ENCODE peak calls at places on chromosomes 2 and 18, in five cellular contexts. One of them, this sample, is unnamed. For H3K27me3, the result is how much of the 10 kb centered on the place peaks cover.

GRCh38 chr18:48186084-48186798 is 222.9 kb downstream of the ZBTB7C start:
- DNase-seq in pancreas: no peak
- DNase-seq in PC-3: no peak
- DNase-seq in uterus: peak
- DNase-seq in CD4-positive, alpha-beta memory T cell: no peak
- DNase-seq in this sample: no peak

GRCh38 chr2:183059561-183059960 is 19.0 kb upstream of the DUSP19 start:
- DNase-seq in pancreas: no peak
- DNase-seq in PC-3: peak
- DNase-seq in uterus: no peak
- DNase-seq in CD4-positive, alpha-beta memory T cell: no peak
- DNase-seq in this sample: no peak

GRCh38 chr2:122799391-122799790 is 1043.9 kb downstream of the TSN start:
- DNase-seq in pancreas: no peak
- DNase-seq in PC-3: no peak
- DNase-seq in uterus: no peak
- DNase-seq in CD4-positive, alpha-beta memory T cell: no peak
- DNase-seq in this sample: no peak

GRCh38 chr2:231680992-231681852 is 27.1 kb upstream of the PTMA start:
- DNase-seq in pancreas: peak
- DNase-seq in PC-3: peak
- DNase-seq in uterus: peak
- DNase-seq in CD4-positive, alpha-beta memory T cell: no peak
- DNase-seq in this sample: peak

GRCh38 chr2:85961053-85961452 is 72.3 kb upstream of the ST3GAL5 start:
- DNase-seq in pancreas: no peak
- DNase-seq in PC-3: no peak
- DNase-seq in uterus: no peak
- DNase-seq in CD4-positive, alpha-beta memory T cell: no peak
- DNase-seq in this sample: no peak

GRCh38 chr2:241154915-241155314 is 4.6 kb downstream of the PPP1R7 start:
- DNase-seq in pancreas: no peak
- DNase-seq in PC-3: no peak
- DNase-seq in uterus: no peak
- DNase-seq in CD4-positive, alpha-beta memory T cell: no peak
- DNase-seq in this sample: no peak

GRCh38 chr2:207054521-207054920 is 111.2 kb downstream of the KLF7 start:
- DNase-seq in pancreas: no peak
- DNase-seq in PC-3: peak
- DNase-seq in uterus: no peak
- DNase-seq in CD4-positive, alpha-beta memory T cell: no peak
- DNase-seq in this sample: peak

GRCh38 chr2:106117882-106118684 is 76.0 kb downstream of the UXS1 start:
- DNase-seq in pancreas: no peak
- DNase-seq in PC-3: peak
- DNase-seq in uterus: no peak
- DNase-seq in CD4-positive, alpha-beta memory T cell: no peak
- DNase-seq in this sample: peak

GRCh38 chr2:167192833-167193232 is 304.6 kb downstream of the XIRP2 start:
- DNase-seq in pancreas: no peak
- DNase-seq in PC-3: peak
- DNase-seq in uterus: no peak
- DNase-seq in CD4-positive, alpha-beta memory T cell: no peak
- DNase-seq in this sample: no peak

GRCh38 chr18:29164993-29165599 is 988.2 kb upstream of the CDH2 start:
- DNase-seq in pancreas: no peak
- DNase-seq in PC-3: peak
- DNase-seq in uterus: no peak
- DNase-seq in CD4-positive, alpha-beta memory T cell: no peak
- DNase-seq in this sample: peak

GRCh38 chr2:157233506-157233905 is 24.0 kb upstream of the GALNT5 start:
- DNase-seq in pancreas: no peak
- DNase-seq in PC-3: peak
- DNase-seq in uterus: no peak
- DNase-seq in CD4-positive, alpha-beta memory T cell: no peak
- DNase-seq in this sample: no peak

GRCh38 chr2:24792542-24792873 is 683 bp downstream of the PTRHD1 start:
- DNase-seq in pancreas: no peak
- DNase-seq in PC-3: no peak
- DNase-seq in uterus: no peak
- DNase-seq in CD4-positive, alpha-beta memory T cell: no peak
- DNase-seq in this sample: no peak

GRCh38 chr2:107570876-107571275 is 255.8 kb upstream of the RGPD4 start:
- DNase-seq in pancreas: no peak
- DNase-seq in PC-3: no peak
- DNase-seq in uterus: no peak
- DNase-seq in CD4-positive, alpha-beta memory T cell: no peak
- DNase-seq in this sample: no peak

GRCh38 chr2:204691911-204692510 is 146.7 kb downstream of the PARD3B start:
- DNase-seq in pancreas: no peak
- DNase-seq in PC-3: peak
- DNase-seq in uterus: peak
- DNase-seq in CD4-positive, alpha-beta memory T cell: no peak
- DNase-seq in this sample: peak

DNA sequence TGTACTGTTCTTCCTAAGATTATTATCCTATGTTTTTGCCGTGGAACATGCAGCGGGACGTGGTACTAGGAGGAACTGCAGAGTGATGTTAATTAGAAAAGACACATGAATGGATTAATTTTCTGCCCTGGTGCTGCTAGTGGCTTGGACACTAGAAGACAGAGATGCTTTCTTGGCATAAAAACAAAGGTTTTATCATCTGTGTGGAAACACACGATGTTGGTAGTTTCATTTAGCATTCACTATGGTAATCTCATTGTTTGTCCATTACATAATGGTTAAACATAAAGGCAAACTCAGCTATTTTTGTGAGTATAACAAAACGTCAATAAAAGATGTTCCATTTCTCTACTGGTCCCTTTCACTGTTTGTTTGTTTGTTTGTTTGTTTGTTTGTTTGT is 22.8 kb downstream of the COL6A3 start:
- DNase-seq in pancreas: no peak
- DNase-seq in PC-3: no peak
- DNase-seq in uterus: no peak
- DNase-seq in CD4-positive, alpha-beta memory T cell: no peak
- DNase-seq in this sample: no peak
- H3K27me3 ChIP-seq in pancreas: under half
- H3K27me3 ChIP-seq in PC-3: under half
- H3K27me3 ChIP-seq in uterus: under half
- H3K27me3 ChIP-seq in CD4-positive, alpha-beta memory T cell: under half
- H3K27me3 ChIP-seq in this sample: under half

DNA sequence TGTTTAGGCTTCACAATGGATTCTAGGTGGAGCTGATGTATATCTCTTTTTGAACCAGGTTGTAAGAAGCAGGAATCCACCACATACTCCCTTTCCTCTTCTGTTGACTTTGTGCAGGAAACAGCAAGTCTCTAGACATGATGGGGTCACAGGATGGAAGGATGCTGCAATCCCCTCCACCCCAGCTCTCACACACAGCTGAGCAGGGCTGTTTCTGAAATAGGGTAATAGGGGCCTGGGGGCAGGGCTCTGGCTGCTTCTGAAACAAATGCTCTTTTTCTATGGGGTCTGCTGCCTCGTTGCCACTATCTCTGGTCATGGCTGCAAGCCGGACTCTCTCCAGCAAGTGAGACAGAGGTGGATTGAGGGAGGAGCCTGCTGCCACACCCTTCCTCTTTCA is 148.9 kb downstream of the SOX11 start:
- DNase-seq in pancreas: no peak
- DNase-seq in PC-3: no peak
- DNase-seq in uterus: no peak
- DNase-seq in CD4-positive, alpha-beta memory T cell: no peak
- DNase-seq in this sample: no peak
- H3K27me3 ChIP-seq in pancreas: under half
- H3K27me3 ChIP-seq in PC-3: under half
- H3K27me3 ChIP-seq in uterus: under half
- H3K27me3 ChIP-seq in CD4-positive, alpha-beta memory T cell: under half
- H3K27me3 ChIP-seq in this sample: under half

GRCh38 chr18:59270689-59271257 is 2.5 kb downstream of the RAX start:
- DNase-seq in pancreas: no peak
- DNase-seq in PC-3: no peak
- DNase-seq in uterus: no peak
- DNase-seq in CD4-positive, alpha-beta memory T cell: no peak
- DNase-seq in this sample: no peak
- H3K27me3 ChIP-seq in pancreas: under half
- H3K27me3 ChIP-seq in PC-3: half or more
- H3K27me3 ChIP-seq in uterus: half or more
- H3K27me3 ChIP-seq in CD4-positive, alpha-beta memory T cell: half or more
- H3K27me3 ChIP-seq in this sample: under half

GRCh38 chr2:236892721-236893120 is 193.0 kb upstream of the COPS8 start:
- DNase-seq in pancreas: no peak
- DNase-seq in PC-3: no peak
- DNase-seq in uterus: no peak
- DNase-seq in CD4-positive, alpha-beta memory T cell: no peak
- DNase-seq in this sample: no peak

GRCh38 chr2:236894791-236895190 is 190.9 kb upstream of the COPS8 start:
- DNase-seq in pancreas: no peak
- DNase-seq in PC-3: no peak
- DNase-seq in uterus: no peak
- DNase-seq in CD4-positive, alpha-beta memory T cell: no peak
- DNase-seq in this sample: no peak

GRCh38 chr2:236895497-236895896 is 190.2 kb upstream of the COPS8 start:
- DNase-seq in pancreas: no peak
- DNase-seq in PC-3: no peak
- DNase-seq in uterus: no peak
- DNase-seq in CD4-positive, alpha-beta memory T cell: no peak
- DNase-seq in this sample: no peak

GRCh38 chr2:236899945-236900640 is 185.6 kb upstream of the COPS8 start:
- DNase-seq in pancreas: no peak
- DNase-seq in PC-3: no peak
- DNase-seq in uterus: no peak
- DNase-seq in CD4-positive, alpha-beta memory T cell: no peak
- DNase-seq in this sample: no peak

DNA sequence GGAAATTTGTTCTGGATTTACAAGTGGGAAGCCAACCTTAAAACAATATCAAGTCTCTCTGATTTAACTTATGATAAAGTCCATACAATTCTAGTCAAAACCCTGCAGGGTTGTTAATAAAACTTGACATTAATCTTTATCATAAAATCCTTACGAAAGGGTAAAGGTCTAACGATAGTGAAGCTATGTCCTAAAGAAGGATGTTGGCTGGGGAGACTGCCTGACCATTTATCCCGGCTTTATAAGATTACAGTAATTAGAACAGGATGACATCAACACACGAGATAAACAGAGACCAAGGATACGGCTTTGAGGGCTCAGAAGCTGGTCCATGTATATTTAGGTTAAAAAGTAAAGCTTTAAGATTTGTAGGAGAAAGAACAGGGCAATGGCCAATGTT is 189.0 kb upstream of the COPS8 start:
- DNase-seq in pancreas: no peak
- DNase-seq in PC-3: no peak
- DNase-seq in uterus: no peak
- DNase-seq in CD4-positive, alpha-beta memory T cell: no peak
- DNase-seq in this sample: no peak
- H3K27me3 ChIP-seq in pancreas: under half
- H3K27me3 ChIP-seq in PC-3: under half
- H3K27me3 ChIP-seq in uterus: under half
- H3K27me3 ChIP-seq in CD4-positive, alpha-beta memory T cell: under half
- H3K27me3 ChIP-seq in this sample: under half

DNA sequence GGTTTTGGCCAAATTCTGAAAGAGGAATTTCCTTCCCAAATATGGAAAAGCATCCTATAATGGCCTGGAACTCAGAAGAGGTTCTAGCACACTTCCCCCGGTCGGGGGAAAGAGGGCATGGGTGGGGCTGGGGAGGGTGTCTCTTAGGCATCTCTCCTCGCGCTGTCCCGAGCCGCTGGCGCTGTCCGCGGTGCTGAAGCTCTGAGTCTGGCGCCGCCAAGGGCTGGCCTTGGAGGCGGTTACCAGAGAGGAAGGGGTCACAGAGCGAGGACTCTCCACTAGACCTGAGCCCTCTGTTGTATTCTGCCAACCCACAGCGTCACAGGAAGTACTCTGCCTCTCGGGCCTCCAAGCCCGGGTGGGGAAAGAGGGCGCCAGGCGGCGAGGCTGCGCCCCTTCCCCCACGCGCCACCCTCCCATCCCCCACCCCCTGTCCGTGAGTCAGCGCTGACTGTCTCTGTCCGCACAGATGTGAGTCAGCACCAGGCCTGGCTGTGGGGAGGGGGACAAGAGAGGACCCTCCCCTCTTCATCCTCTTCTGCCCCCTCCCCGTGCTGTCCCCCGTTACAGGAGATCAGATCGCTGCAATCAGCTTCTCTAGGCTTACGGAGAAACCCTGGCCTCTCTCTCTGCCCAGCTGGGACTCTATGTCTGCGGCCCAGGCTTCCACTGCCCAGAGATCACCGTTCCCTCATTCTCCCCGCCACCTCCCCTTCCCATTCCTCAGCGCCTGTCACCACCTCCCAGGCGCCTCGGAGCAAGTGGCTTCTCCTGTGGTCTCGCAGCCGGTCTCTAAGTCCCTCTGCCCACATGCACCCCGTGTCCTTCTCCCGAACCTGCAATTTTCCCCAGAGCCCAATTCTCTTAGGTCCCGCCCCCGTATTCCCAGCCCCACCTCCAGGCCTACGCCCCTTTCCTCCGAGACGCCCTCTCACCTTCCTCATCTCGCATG is 783 bp downstream of the PTPRN start:
- DNase-seq in pancreas: peak
- DNase-seq in PC-3: peak
- DNase-seq in uterus: no peak
- DNase-seq in CD4-positive, alpha-beta memory T cell: peak
- DNase-seq in this sample: peak
- H3K27me3 ChIP-seq in pancreas: under half
- H3K27me3 ChIP-seq in PC-3: under half
- H3K27me3 ChIP-seq in uterus: under half
- H3K27me3 ChIP-seq in CD4-positive, alpha-beta memory T cell: under half
- H3K27me3 ChIP-seq in this sample: under half

GRCh38 chr2:118345465-118345864 is 257.2 kb downstream of the INSIG2 start:
- DNase-seq in pancreas: no peak
- DNase-seq in PC-3: no peak
- DNase-seq in uterus: no peak
- DNase-seq in CD4-positive, alpha-beta memory T cell: no peak
- DNase-seq in this sample: no peak
- H3K27me3 ChIP-seq in pancreas: under half
- H3K27me3 ChIP-seq in PC-3: under half
- H3K27me3 ChIP-seq in uterus: under half
- H3K27me3 ChIP-seq in CD4-positive, alpha-beta memory T cell: under half
- H3K27me3 ChIP-seq in this sample: under half

This sample was measured in SJCRH30.